ENCODE peak calls at places on chromosomes 16 and 17, in eight cellular contexts. G, X, A, H, R, P, S and N are unnamed samples.

GRCh38 chr16:20851601-20852000 is 45.3 kb downstream of the REXO5 start:
- DNase-seq in S (peak), X (no peak), A (no peak), P (no peak), G (peak), H (peak), R (no peak), N (peak)

GRCh38 chr16:65547799-65548446 is 426.1 kb upstream of the CDH11 start:
- DNase-seq in R (no peak), P (no peak), G (peak), A (no peak), S (no peak), H (peak), X (no peak), N (no peak)

GRCh38 chr16:9136596-9136995 is 45.2 kb downstream of the HAPSTR1 start:
- DNase-seq in S (no peak), X (no peak), H (no peak), R (no peak), P (no peak), G (no peak), A (no peak), N (no peak)

GRCh38 chr17:7110617-7111306 is 3.9 kb downstream of the ASGR2 start:
- DNase-seq in P (no peak), H (no peak), S (no peak), A (no peak), R (no peak), X (no peak), G (no peak), N (no peak)

GRCh38 chr17:82314012-82314720 is 3.2 kb downstream of the CD7 start:
- DNase-seq in X (no peak), A (no peak), R (no peak), P (no peak), G (no peak), H (no peak), S (no peak), N (no peak)

GRCh38 chr17:48002208-48002919 is 31.5 kb downstream of the CDK5RAP3 start:
- DNase-seq in P (no peak), G (peak), H (peak), S (no peak), X (no peak), A (no peak), R (no peak), N (no peak)

GRCh38 chr17:9109933-9110332 is 88.6 kb downstream of the NTN1 start:
- DNase-seq in X (no peak), G (no peak), S (no peak), A (no peak), H (no peak), R (no peak), P (no peak), N (no peak)

GRCh38 chr17:36937001-36937960 is at the start of gene LHX1:
- DNase-seq in X (peak), P (no peak), H (peak), S (no peak), R (no peak), G (no peak), A (no peak), N (no peak)

GRCh38 chr16:77724174-77724573 is 1.9 kb downstream of the NUDT7 start:
- DNase-seq in A (no peak), H (no peak), R (no peak), P (no peak), X (no peak), G (no peak), S (no peak), N (no peak)

GRCh38 chr16:28311913-28312312 is 19.6 kb downstream of the SBK1 start:
- DNase-seq in A (no peak), S (no peak), R (no peak), X (peak), P (no peak), H (no peak), G (no peak), N (no peak)

GRCh38 chr17:41141361-41141760 is 1.0 kb upstream of the KRTAP4-6 start:
- DNase-seq in P (no peak), R (no peak), X (no peak), G (no peak), S (no peak), A (no peak), H (no peak), N (no peak)

GRCh38 chr17:32490101-32490482 is 3.3 kb downstream of the CDK5R1 start:
- DNase-seq in S (no peak), R (no peak), X (no peak), A (no peak), H (no peak), P (no peak), G (no peak), N (no peak)